ENCODE peak calls at places on chromosome 20, in six cellular contexts. One of them, this sample, is unnamed.

GRCh38 chr20:361562-361961 is 14.7 kb downstream of the NRSN2 start:
- DNase-seq in GM12865: peak; percentile 61
- DNase-seq in MCF 10A: no peak
- DNase-seq in thoracic aorta: no peak
- DNase-seq in keratinocyte: no peak
- DNase-seq in neural crest cell: no peak
- DNase-seq in this sample: no peak

GRCh38 chr20:41476013-41476441 is 109.4 kb upstream of the EMILIN3 start:
- DNase-seq in GM12865: no peak
- DNase-seq in MCF 10A: peak; percentile 69
- DNase-seq in thoracic aorta: no peak
- DNase-seq in keratinocyte: no peak
- DNase-seq in neural crest cell: no peak
- DNase-seq in this sample: no peak

GRCh38 chr20:25083773-25084615 is 2.1 kb upstream of the VSX1 start:
- DNase-seq in GM12865: no peak
- DNase-seq in MCF 10A: no peak
- DNase-seq in thoracic aorta: no peak
- DNase-seq in keratinocyte: no peak
- DNase-seq in neural crest cell: peak; percentile 48
- DNase-seq in this sample: no peak

GRCh38 chr20:31676534-31677030 is 38.9 kb downstream of the COX4I2 start:
- DNase-seq in GM12865: no peak
- DNase-seq in MCF 10A: no peak
- DNase-seq in thoracic aorta: no peak
- DNase-seq in keratinocyte: no peak
- DNase-seq in neural crest cell: no peak
- DNase-seq in this sample: no peak

GRCh38 chr20:62838511-62838910 is 21.7 kb downstream of the COL9A3 start:
- DNase-seq in GM12865: peak; percentile 39
- DNase-seq in MCF 10A: no peak
- DNase-seq in thoracic aorta: no peak
- DNase-seq in keratinocyte: no peak
- DNase-seq in neural crest cell: no peak
- DNase-seq in this sample: no peak

GRCh38 chr20:32485126-32485769 is 99.9 kb downstream of the NOL4L start:
- DNase-seq in GM12865: peak; percentile 79
- DNase-seq in MCF 10A: peak; percentile 79
- DNase-seq in thoracic aorta: peak; percentile 41
- DNase-seq in keratinocyte: peak; percentile 17
- DNase-seq in neural crest cell: peak; percentile 81
- DNase-seq in this sample: peak; percentile 91

GRCh38 chr20:48799315-48800105 is 28.3 kb downstream of the PREX1 start:
- DNase-seq in GM12865: no peak
- DNase-seq in MCF 10A: no peak
- DNase-seq in thoracic aorta: no peak
- DNase-seq in keratinocyte: no peak
- DNase-seq in neural crest cell: no peak
- DNase-seq in this sample: no peak

GRCh38 chr20:62816879-62817873 is at the start of gene COL9A3:
- DNase-seq in GM12865: no peak
- DNase-seq in MCF 10A: no peak
- DNase-seq in thoracic aorta: no peak
- DNase-seq in keratinocyte: no peak
- DNase-seq in neural crest cell: peak; percentile 59
- DNase-seq in this sample: no peak

GRCh38 chr20:50450961-50451752 is 59.0 kb upstream of the PTPN1 start:
- DNase-seq in GM12865: peak; percentile 94
- DNase-seq in MCF 10A: peak; percentile 82
- DNase-seq in thoracic aorta: no peak
- DNase-seq in keratinocyte: no peak
- DNase-seq in neural crest cell: no peak
- DNase-seq in this sample: no peak

GRCh38 chr20:22962567-22963439 is 72.3 kb upstream of the SSTR4 start:
- DNase-seq in GM12865: no peak
- DNase-seq in MCF 10A: peak; percentile 24
- DNase-seq in thoracic aorta: no peak
- DNase-seq in keratinocyte: no peak
- DNase-seq in neural crest cell: no peak
- DNase-seq in this sample: no peak

GRCh38 chr20:19628570-19629134 is 129.4 kb upstream of the RIN2 start:
- DNase-seq in GM12865: peak; percentile 77
- DNase-seq in MCF 10A: peak; percentile 87
- DNase-seq in thoracic aorta: no peak
- DNase-seq in keratinocyte: peak; percentile 21
- DNase-seq in neural crest cell: peak; percentile 74
- DNase-seq in this sample: peak; percentile 57

GRCh38 chr20:17442588-17442987 is 88.6 kb downstream of the BFSP1 start:
- DNase-seq in GM12865: no peak
- DNase-seq in MCF 10A: peak; percentile 24
- DNase-seq in thoracic aorta: no peak
- DNase-seq in keratinocyte: no peak
- DNase-seq in neural crest cell: no peak
- DNase-seq in this sample: no peak

GRCh38 chr20:23094927-23095326 is 8.8 kb upstream of the CD93 start:
- DNase-seq in GM12865: no peak
- DNase-seq in MCF 10A: peak; percentile 92
- DNase-seq in thoracic aorta: no peak
- DNase-seq in keratinocyte: no peak
- DNase-seq in neural crest cell: no peak
- DNase-seq in this sample: no peak

GRCh38 chr20:16580127-16580526 is 6.9 kb upstream of the KIF16B start:
- DNase-seq in GM12865: no peak
- DNase-seq in MCF 10A: peak; percentile 92
- DNase-seq in thoracic aorta: no peak
- DNase-seq in keratinocyte: no peak
- DNase-seq in neural crest cell: no peak
- DNase-seq in this sample: peak; percentile 37

GRCh38 chr20:32443386-32443974 is 85.3 kb downstream of the ASXL1 start:
- DNase-seq in GM12865: no peak
- DNase-seq in MCF 10A: no peak
- DNase-seq in thoracic aorta: no peak
- DNase-seq in keratinocyte: no peak
- DNase-seq in neural crest cell: no peak
- DNase-seq in this sample: no peak

DNA sequence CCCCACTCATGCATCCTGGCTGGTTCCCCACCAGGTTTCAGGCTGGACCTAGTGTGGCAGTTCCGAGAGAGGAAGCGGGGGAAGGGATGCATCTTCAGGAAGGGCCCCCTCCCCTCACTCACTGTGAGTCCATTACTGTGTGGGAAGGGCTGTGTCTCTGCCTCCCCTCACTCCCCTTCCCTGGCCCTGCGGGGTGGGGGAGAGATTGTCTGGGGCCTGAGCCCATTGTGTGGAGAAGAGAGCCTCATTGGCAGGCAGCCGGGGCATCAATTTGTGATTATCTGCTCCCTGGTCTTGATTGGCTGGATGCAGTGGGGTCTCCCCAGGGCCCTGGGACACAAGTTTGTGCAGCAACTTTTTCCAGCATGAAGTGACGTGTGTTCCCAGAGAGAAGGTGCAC is 4.1 kb upstream of the MYT1 start:
- DNase-seq in GM12865: no peak
- DNase-seq in MCF 10A: no peak
- DNase-seq in thoracic aorta: no peak
- DNase-seq in keratinocyte: no peak
- DNase-seq in neural crest cell: no peak
- DNase-seq in this sample: peak; percentile 69
- TF ChIP-seq CTCF in GM12865: no peak
- TF ChIP-seq CTCF in MCF 10A: no peak
- TF ChIP-seq CTCF in thoracic aorta: no peak
- TF ChIP-seq CTCF in keratinocyte: no peak
- TF ChIP-seq CTCF in neural crest cell: no peak
- TF ChIP-seq CTCF in this sample: no peak

DNA sequence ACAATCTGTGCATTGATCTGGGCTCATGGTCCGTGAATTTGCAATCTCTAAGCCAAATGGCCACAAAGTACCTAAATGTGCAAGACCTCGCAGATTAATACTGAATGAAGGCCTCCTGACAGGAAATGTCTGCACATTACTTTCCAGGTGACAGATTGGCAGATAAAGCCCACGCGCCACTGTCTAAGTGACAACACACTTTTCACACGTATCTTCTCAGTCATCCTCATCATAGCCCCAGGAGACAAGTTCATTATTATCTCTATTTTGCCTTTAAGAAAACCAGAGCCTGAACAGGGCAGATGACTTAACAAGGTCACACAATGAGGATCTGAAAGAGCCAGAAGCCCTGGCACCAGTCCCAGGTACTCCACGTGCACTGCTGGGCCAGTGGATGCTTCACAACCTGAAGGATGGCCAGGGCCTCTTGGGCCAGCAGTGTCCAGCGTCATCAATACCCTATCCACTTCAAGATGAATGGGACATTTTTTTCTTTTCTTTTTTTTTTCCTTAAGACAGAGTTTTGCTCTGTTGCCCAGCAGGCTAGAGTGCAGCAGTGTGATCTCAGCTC is 266.3 kb downstream of the PTPRT start:
- DNase-seq in GM12865: no peak
- DNase-seq in MCF 10A: no peak
- DNase-seq in thoracic aorta: no peak
- DNase-seq in keratinocyte: no peak
- DNase-seq in neural crest cell: no peak
- DNase-seq in this sample: no peak
- TF ChIP-seq CTCF in GM12865: no peak
- TF ChIP-seq CTCF in MCF 10A: no peak
- TF ChIP-seq CTCF in thoracic aorta: no peak
- TF ChIP-seq CTCF in keratinocyte: no peak
- TF ChIP-seq CTCF in neural crest cell: no peak
- TF ChIP-seq CTCF in this sample: no peak

GRCh38 chr20:36646678-36647077 is 682 bp upstream of the SLA2 start:
- DNase-seq in GM12865: no peak
- DNase-seq in MCF 10A: peak; percentile 9
- DNase-seq in thoracic aorta: no peak
- DNase-seq in keratinocyte: no peak
- DNase-seq in neural crest cell: no peak
- DNase-seq in this sample: no peak

GRCh38 chr20:36644713-36645109 is 1.3 kb downstream of the SLA2 start:
- DNase-seq in GM12865: no peak
- DNase-seq in MCF 10A: no peak
- DNase-seq in thoracic aorta: no peak
- DNase-seq in keratinocyte: no peak
- DNase-seq in neural crest cell: no peak
- DNase-seq in this sample: no peak

GRCh38 chr20:36645353-36645752 is 643 bp downstream of the SLA2 start:
- DNase-seq in GM12865: no peak
- DNase-seq in MCF 10A: no peak
- DNase-seq in thoracic aorta: no peak
- DNase-seq in keratinocyte: no peak
- DNase-seq in neural crest cell: no peak
- DNase-seq in this sample: no peak

GRCh38 chr20:36647194-36648121 is 1.5 kb upstream of the SLA2 start:
- DNase-seq in GM12865: no peak
- DNase-seq in MCF 10A: no peak
- DNase-seq in thoracic aorta: no peak
- DNase-seq in keratinocyte: no peak
- DNase-seq in neural crest cell: no peak
- DNase-seq in this sample: no peak

GRCh38 chr20:36645998-36646397 is at the start of gene SLA2:
- DNase-seq in GM12865: peak; percentile 63
- DNase-seq in MCF 10A: no peak
- DNase-seq in thoracic aorta: no peak
- DNase-seq in keratinocyte: no peak
- DNase-seq in neural crest cell: no peak
- DNase-seq in this sample: no peak
- TF ChIP-seq CTCF in GM12865: no peak
- TF ChIP-seq CTCF in MCF 10A: no peak
- TF ChIP-seq CTCF in thoracic aorta: no peak
- TF ChIP-seq CTCF in keratinocyte: no peak
- TF ChIP-seq CTCF in neural crest cell: no peak
- TF ChIP-seq CTCF in this sample: no peak

GRCh38 chr20:52470561-52470960 is 279.0 kb upstream of the ZFP64 start:
- DNase-seq in GM12865: no peak
- DNase-seq in MCF 10A: no peak
- DNase-seq in thoracic aorta: no peak
- DNase-seq in keratinocyte: no peak
- DNase-seq in neural crest cell: no peak
- DNase-seq in this sample: no peak
- TF ChIP-seq CTCF in GM12865: no peak
- TF ChIP-seq CTCF in MCF 10A: no peak
- TF ChIP-seq CTCF in thoracic aorta: no peak
- TF ChIP-seq CTCF in keratinocyte: no peak
- TF ChIP-seq CTCF in neural crest cell: no peak
- TF ChIP-seq CTCF in this sample: no peak

DNA sequence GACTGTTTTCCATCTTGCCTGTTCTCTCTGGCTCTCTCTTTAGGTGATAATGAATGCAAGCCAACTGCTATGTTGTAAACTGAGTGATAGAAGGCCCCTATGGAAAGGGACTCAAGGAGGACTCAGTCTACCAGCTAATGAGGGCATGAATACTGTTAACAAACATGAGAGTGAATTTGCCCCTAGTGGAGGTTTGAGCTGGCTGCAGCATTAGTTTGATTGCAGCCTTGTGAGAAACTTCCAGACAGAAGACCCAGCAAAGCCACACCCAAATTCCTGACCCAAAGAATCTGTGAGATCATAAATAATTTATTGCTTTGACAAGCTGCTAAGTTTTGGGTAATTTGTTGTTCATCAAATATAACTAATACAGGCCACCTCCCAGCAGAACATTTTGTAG is 50.0 kb upstream of the PLCB1 start:
- DNase-seq in GM12865: no peak
- DNase-seq in MCF 10A: peak; percentile 28
- DNase-seq in thoracic aorta: no peak
- DNase-seq in keratinocyte: no peak
- DNase-seq in neural crest cell: no peak
- DNase-seq in this sample: no peak
- TF ChIP-seq CTCF in GM12865: peak; percentile 21
- TF ChIP-seq CTCF in MCF 10A: peak; percentile 19
- TF ChIP-seq CTCF in thoracic aorta: peak; percentile 23
- TF ChIP-seq CTCF in keratinocyte: peak; percentile 56
- TF ChIP-seq CTCF in neural crest cell: peak; percentile 55
- TF ChIP-seq CTCF in this sample: peak; percentile 48